ENCODE peak calls at places on chromosome 3, in five cellular contexts. V is renal cortical epithelial cell; X is effector memory CD4-positive, alpha-beta T cell; O is psoas muscle; C is adrenal gland. L is an unnamed sample.

GRCh38 chr3:141456328-141456689 is 30.5 kb upstream of the RASA2 start:
- DNase-seq in C (no peak), O (no peak), X (no peak), V (no peak), L (no peak)

GRCh38 chr3:111936967-111937366 is 41.9 kb upstream of the ABHD10 start:
- DNase-seq in O (no peak), X (no peak), V (peak), C (no peak), L (no peak)

GRCh38 chr3:156674911-156675743 is 737 bp downstream of the TIPARP start:
- DNase-seq in V (no peak), X (peak), C (peak), O (peak), L (peak)

GRCh38 chr3:58236527-58237237 is 910 bp upstream of the ABHD6 start:
- DNase-seq in O (no peak), C (no peak), X (no peak), V (no peak), L (no peak)

GRCh38 chr3:196968233-196969000 is at the start of gene PIGZ:
- DNase-seq in O (peak), V (no peak), C (no peak), X (no peak), L (peak)

GRCh38 chr3:184894051-184894450 is 82.1 kb downstream of the VPS8 start:
- DNase-seq in X (no peak), O (no peak), V (no peak), C (no peak), L (no peak)

GRCh38 chr3:14806641-14807263 is 12.0 kb upstream of the FGD5 start:
- DNase-seq in X (no peak), O (peak), V (peak), C (no peak), L (peak)

GRCh38 chr3:10524270-10524669 is 18.9 kb upstream of the ATP2B2 start:
- DNase-seq in X (no peak), O (no peak), V (no peak), C (no peak), L (no peak)

GRCh38 chr3:132004571-132004970 is 30.2 kb downstream of the CPNE4 start:
- DNase-seq in O (no peak), V (peak), X (no peak), C (no peak), L (no peak)

GRCh38 chr3:138332472-138333073 is 2.9 kb upstream of the NME9 start:
- DNase-seq in C (no peak), V (peak), O (no peak), X (no peak), L (peak)

GRCh38 chr3:47225310-47225906 is 57.2 kb downstream of the KIF9 start:
- DNase-seq in X (no peak), C (no peak), O (no peak), V (no peak), L (no peak)

GRCh38 chr3:76429536-76430177 is 610.2 kb upstream of the ROBO2 start:
- DNase-seq in X (no peak), C (no peak), O (no peak), V (no peak), L (no peak)

GRCh38 chr3:18847583-18848197 is 300.6 kb upstream of the KCNH8 start:
- DNase-seq in V (peak), O (no peak), C (no peak), X (no peak), L (no peak)

GRCh38 chr3:278300-279064 is 81.9 kb downstream of the CHL1 start:
- DNase-seq in X (no peak), C (no peak), O (peak), V (no peak), L (no peak)

GRCh38 chr3:127690823-127691452 is 18.2 kb downstream of the ABTB1 start:
- DNase-seq in C (peak), O (peak), V (no peak), X (no peak), L (peak)

GRCh38 chr3:107421170-107421792 is 44.0 kb downstream of the CCDC54 start:
- DNase-seq in C (no peak), X (no peak), O (no peak), V (peak), L (peak)

GRCh38 chr3:121975702-121976302 is 46.2 kb downstream of the ILDR1 start:
- DNase-seq in V (no peak), C (no peak), O (no peak), X (no peak), L (no peak)

GRCh38 chr3:185312006-185312405 is 50.9 kb upstream of the MAP3K13 start:
- DNase-seq in X (no peak), O (no peak), V (peak), C (no peak), L (no peak)

L was measured in Caki2.